ENCODE peak calls at places on chromosomes 4 and X, in eight cellular contexts. N is GM23248, P is IMR-90, M is MM.1S, K is NT2/D1, J is PC-3, F is astrocyte, L is colonic mucosa. Q is an unnamed sample.

GRCh38 chr4:77777135-77777777 is 41.9 kb downstream of the CNOT6L start:
- DNase-seq in N (peak; percentile 34), P (peak; percentile 9), M (no peak), K (no peak), J (no peak), F (no peak), L (no peak), Q (no peak)

GRCh38 chr4:185318679-185319078 is 77.0 kb downstream of the LRP2BP start:
- DNase-seq in N (no peak), P (no peak), M (peak; percentile 47), K (peak; percentile 44), J (peak; percentile 32), F (peak; percentile 20), L (no peak), Q (no peak)

GRCh38 chr4:109406337-109406931 is 27.2 kb upstream of the SEC24B start:
- DNase-seq in N (peak; percentile 66), P (peak; percentile 71), M (peak; percentile 84), K (peak; percentile 57), J (peak; percentile 70), F (peak; percentile 55), L (peak; percentile 27), Q (peak; percentile 86)

GRCh38 chr4:159222158-159222557 is 119.3 kb downstream of the RAPGEF2 start:
- DNase-seq in N (no peak), P (no peak), M (no peak), K (no peak), J (no peak), F (no peak), L (no peak), Q (no peak)

GRCh38 chrX:41526925-41527324 is 79.8 kb downstream of the NYX start:
- DNase-seq in N (peak; percentile 42), P (peak; percentile 65), M (no peak), K (no peak), J (peak; percentile 71), F (peak; percentile 25), L (no peak), Q (no peak)

GRCh38 chr4:1642196-1642951 is 41.7 kb downstream of the FAM53A start:
- DNase-seq in N (no peak), P (no peak), M (no peak), K (no peak), J (no peak), F (no peak), L (no peak), Q (no peak)

GRCh38 chrX:10519761-10520160 is 100.6 kb downstream of the MID1 start:
- DNase-seq in N (peak; percentile 27), P (peak; percentile 12), M (no peak), K (no peak), J (no peak), F (no peak), L (no peak), Q (no peak)

GRCh38 chr4:52925531-52925968 is 63.4 kb downstream of the RASL11B start:
- DNase-seq in N (no peak), P (no peak), M (no peak), K (peak; percentile 47), J (no peak), F (peak; percentile 8), L (no peak), Q (no peak)

GRCh38 chr4:11669156-11669555 is 240.5 kb upstream of the HS3ST1 start:
- DNase-seq in N (no peak), P (peak; percentile 39), M (no peak), K (no peak), J (peak; percentile 21), F (peak; percentile 7), L (no peak), Q (no peak)

GRCh38 chr4:144611850-144612249 is 34.1 kb upstream of the HHIP start:
- DNase-seq in N (peak; percentile 45), P (peak; percentile 11), M (peak; percentile 21), K (peak; percentile 8), J (peak; percentile 12), F (no peak), L (no peak), Q (peak; percentile 73)

GRCh38 chr4:109749388-109750082 is 19.7 kb upstream of the PLA2G12A start:
- DNase-seq in N (no peak), P (no peak), M (no peak), K (no peak), J (no peak), F (no peak), L (no peak), Q (no peak)

GRCh38 chrX:39653656-39654055 is 444.1 kb downstream of the BCOR start:
- DNase-seq in N (no peak), P (no peak), M (peak; percentile 8), K (peak; percentile 77), J (no peak), F (no peak), L (no peak), Q (no peak)

GRCh38 chr4:59553063-59553738 is 1646.9 kb upstream of the ADGRL3 start:
- DNase-seq in N (peak; percentile 0), P (no peak), M (peak; percentile 83), K (no peak), J (peak; percentile 88), F (peak; percentile 25), L (no peak), Q (no peak)

GRCh38 chrX:25019707-25020390 is 4.1 kb upstream of the ARX start:
- DNase-seq in N (no peak), P (no peak), M (no peak), K (no peak), J (no peak), F (no peak), L (no peak), Q (no peak)

GRCh38 chr4:131499139-131499873 is 1649.8 kb upstream of the PCDH10 start:
- DNase-seq in N (peak; percentile 1), P (peak; percentile 35), M (no peak), K (no peak), J (peak; percentile 48), F (peak; percentile 92), L (no peak), Q (no peak)

GRCh38 chr4:149077142-149077541 is 634.9 kb upstream of the NR3C2 start:
- DNase-seq in N (no peak), P (peak; percentile 56), M (no peak), K (no peak), J (no peak), F (peak; percentile 22), L (no peak), Q (no peak)

GRCh38 chrX:40734956-40735317 is 405 bp downstream of the MED14 start:
- DNase-seq in N (peak; percentile 45), P (no peak), M (peak; percentile 18), K (no peak), J (no peak), F (no peak), L (peak; percentile 35), Q (peak; percentile 73)

GRCh38 chr4:125313497-125313896 is 1.3 kb upstream of the FAT4 start:
- DNase-seq in N (peak; percentile 91), P (peak; percentile 94), M (peak; percentile 80), K (peak; percentile 71), J (peak; percentile 88), F (peak; percentile 73), L (peak; percentile 48), Q (peak; percentile 94)

GRCh38 chr4:6172927-6173200 is 27.5 kb downstream of the JAKMIP1 start:
- DNase-seq in N (no peak), P (no peak), M (no peak), K (no peak), J (no peak), F (no peak), L (no peak), Q (no peak)

GRCh38 chr4:76388160-76388908 is 32.6 kb downstream of the CCDC158 start:
- DNase-seq in N (no peak), P (no peak), M (no peak), K (no peak), J (no peak), F (peak; percentile 14), L (no peak), Q (no peak)

GRCh38 chrX:11667286-11667685 is 1.6 kb upstream of the ARHGAP6 start:
- DNase-seq in N (no peak), P (no peak), M (no peak), K (no peak), J (no peak), F (no peak), L (no peak), Q (no peak)

GRCh38 chr4:71229477-71230257 is 109.2 kb upstream of the SLC4A4 start:
- DNase-seq in N (peak; percentile 79), P (peak; percentile 81), M (peak; percentile 25), K (peak; percentile 9), J (peak; percentile 70), F (peak; percentile 39), L (peak; percentile 41), Q (peak; percentile 56)

GRCh38 chr4:79923290-79923689 is 149.7 kb downstream of the ANTXR2 start:
- DNase-seq in N (no peak), P (no peak), M (no peak), K (no peak), J (no peak), F (no peak), L (no peak), Q (no peak)

GRCh38 chrX:139965421-139965820 is at the start of gene CXorf66:
- DNase-seq in N (no peak), P (no peak), M (no peak), K (no peak), J (no peak), F (no peak), L (no peak), Q (no peak)

GRCh38 chr4:78528327-78528726 is 23.2 kb upstream of the ANXA3 start:
- DNase-seq in N (peak; percentile 77), P (peak; percentile 73), M (no peak), K (no peak), J (peak; percentile 36), F (peak; percentile 59), L (no peak), Q (no peak)

GRCh38 chrX:77749695-77750094 is 36.3 kb downstream of the ATRX start:
- DNase-seq in N (peak; percentile 76), P (peak; percentile 82), M (no peak), K (no peak), J (peak; percentile 9), F (peak; percentile 36), L (no peak), Q (no peak)

GRCh38 chrX:109922183-109922582 is 80.7 kb upstream of the TMEM164 start:
- DNase-seq in N (no peak), P (no peak), M (no peak), K (no peak), J (no peak), F (no peak), L (no peak), Q (no peak)
- H3K9ac ChIP-seq in N (no peak overlapping the region), P (no peak overlapping the region), M (no peak overlapping the region), K (no peak overlapping the region), J (no peak overlapping the region), F (no peak overlapping the region), L (no peak overlapping the region), Q (no peak overlapping the region)

GRCh38 chr4:46390353-46391058 is 578 bp upstream of the GABRA2 start:
- DNase-seq in N (no peak), P (no peak), M (no peak), K (no peak), J (no peak), F (no peak), L (no peak), Q (no peak)
- H3K4me3 ChIP-seq in N (no peak overlapping the region), P (peak overlapping the region; percentile 7), M (no peak overlapping the region), K (peak overlapping the region; percentile 38), J (no peak overlapping the region), F (peak overlapping the region; percentile 21), L (peak overlapping the region; percentile 38), Q (no peak overlapping the region)

GRCh38 chr4:25030283-25031076 is at the start of gene LGI2:
- DNase-seq in N (peak; percentile 60), P (no peak), M (peak; percentile 50), K (no peak), J (peak; percentile 6), F (peak; percentile 12), L (peak; percentile 32), Q (no peak)
- H3K9ac ChIP-seq in N (no peak within 1 kb of the TSS), P (no peak within 1 kb of the TSS), M (peak within 1 kb of the TSS; percentile 35), K (peak within 1 kb of the TSS; percentile 69), J (no peak within 1 kb of the TSS), F (no peak within 1 kb of the TSS), L (no peak within 1 kb of the TSS), Q (no peak within 1 kb of the TSS)

GRCh38 chrX:101550362-101550761 is at the start of gene ARMCX1:
- DNase-seq in N (peak; percentile 84), P (peak; percentile 74), M (no peak), K (peak; percentile 28), J (no peak), F (peak; percentile 67), L (peak; percentile 66), Q (no peak)
- H3K4me3 ChIP-seq in N (peak within 1 kb of the TSS; percentile 84), P (peak within 1 kb of the TSS; percentile 80), M (no peak within 1 kb of the TSS), K (peak within 1 kb of the TSS; percentile 57), J (no peak within 1 kb of the TSS), F (peak within 1 kb of the TSS; percentile 75), L (peak within 1 kb of the TSS; percentile 34), Q (no peak within 1 kb of the TSS)